ENCODE peak calls at places on chromosomes 7 and 10, in nine cellular contexts. E is cardiac fibroblast, D is PC-9, S is mammary epithelial cell, Y is BJ, B is tibial artery, G is HFF-Myc, M is transverse colon, O is neural progenitor cell. I is an unnamed sample.

GRCh38 chr10:71999360-72000072 is 35.3 kb downstream of the CHST3 start:
- DNase-seq in E (peak), D (no peak), S (no peak), Y (peak), B (peak), G (no peak), M (peak), O (peak), I (no peak)

GRCh38 chr10:9635691-9636090 is 1382.0 kb upstream of the CELF2 start:
- DNase-seq in E (peak), D (no peak), S (no peak), Y (no peak), B (no peak), G (no peak), M (no peak), O (no peak), I (no peak)

GRCh38 chr7:69710773-69711445 is 112.6 kb downstream of the AUTS2 start:
- DNase-seq in E (no peak), D (no peak), S (no peak), Y (no peak), B (no peak), G (no peak), M (no peak), O (no peak), I (no peak)

GRCh38 chr10:97434055-97434454 is 8.1 kb downstream of the PGAM1 start:
- DNase-seq in E (no peak), D (no peak), S (no peak), Y (no peak), B (no peak), G (no peak), M (no peak), O (no peak), I (no peak)

GRCh38 chr10:131947631-131948347 is 33.9 kb downstream of the BNIP3 start:
- DNase-seq in E (peak), D (peak), S (peak), Y (no peak), B (no peak), G (peak), M (no peak), O (no peak), I (peak)

GRCh38 chr7:79063019-79063698 is 390.3 kb downstream of the MAGI2 start:
- DNase-seq in E (peak), D (no peak), S (no peak), Y (no peak), B (no peak), G (no peak), M (no peak), O (no peak), I (no peak)

GRCh38 chr7:139767561-139767982 is 10.2 kb downstream of the HIPK2 start:
- DNase-seq in E (peak), D (no peak), S (no peak), Y (no peak), B (no peak), G (no peak), M (no peak), O (no peak), I (no peak)

GRCh38 chr10:58513189-58514101 is 773 bp downstream of the BICC1 start:
- DNase-seq in E (peak), D (no peak), S (peak), Y (peak), B (peak), G (peak), M (peak), O (peak), I (no peak)

GRCh38 chr7:123125231-123125630 is 74.5 kb downstream of the SLC13A1 start:
- DNase-seq in E (no peak), D (no peak), S (no peak), Y (no peak), B (no peak), G (no peak), M (no peak), O (no peak), I (no peak)

GRCh38 chr10:72416661-72417060 is 61.9 kb upstream of the DNAJB12 start:
- DNase-seq in E (no peak), D (no peak), S (no peak), Y (no peak), B (no peak), G (no peak), M (no peak), O (no peak), I (no peak)

GRCh38 chr7:91280180-91280579 is 15.9 kb downstream of the FZD1 start:
- DNase-seq in E (no peak), D (no peak), S (no peak), Y (no peak), B (no peak), G (no peak), M (no peak), O (peak), I (no peak)

GRCh38 chr7:155731375-155731774 is 80.9 kb downstream of the SHH start:
- DNase-seq in E (peak), D (peak), S (peak), Y (no peak), B (no peak), G (no peak), M (no peak), O (no peak), I (no peak)

GRCh38 chr10:43409385-43410109 is 561 bp upstream of the HNRNPF start:
- DNase-seq in E (peak), D (peak), S (no peak), Y (no peak), B (peak), G (no peak), M (peak), O (no peak), I (no peak)

GRCh38 chr7:25754333-25754732 is 397.7 kb upstream of the NFE2L3 start:
- DNase-seq in E (no peak), D (no peak), S (no peak), Y (no peak), B (peak), G (no peak), M (peak), O (no peak), I (no peak)

GRCh38 chr10:51129946-51130554 is 55.8 kb downstream of the PRKG1 start:
- DNase-seq in E (no peak), D (no peak), S (no peak), Y (no peak), B (no peak), G (no peak), M (no peak), O (no peak), I (no peak)

GRCh38 chr10:15433850-15434537 is 62.9 kb upstream of the FAM171A1 start:
- DNase-seq in E (peak), D (no peak), S (peak), Y (no peak), B (no peak), G (peak), M (no peak), O (peak), I (no peak)

GRCh38 chr7:14835399-14835798 is 67.2 kb downstream of the DGKB start:
- DNase-seq in E (no peak), D (no peak), S (no peak), Y (no peak), B (no peak), G (no peak), M (no peak), O (no peak), I (no peak)

GRCh38 chr10:88971668-88972067 is 18.9 kb upstream of the FAS start:
- DNase-seq in E (no peak), D (no peak), S (no peak), Y (no peak), B (peak), G (no peak), M (no peak), O (no peak), I (no peak)

GRCh38 chr10:69731184-69731583 is 70.5 kb upstream of the COL13A1 start:
- DNase-seq in E (peak), D (no peak), S (no peak), Y (no peak), B (peak), G (no peak), M (no peak), O (no peak), I (no peak)

GRCh38 chr10:21130683-21131442 is 233.8 kb upstream of the NEBL start:
- DNase-seq in E (no peak), D (no peak), S (no peak), Y (no peak), B (no peak), G (no peak), M (no peak), O (no peak), I (no peak)

GRCh38 chr10:96130326-96130758 is 245 bp downstream of the ZNF518A start:
- DNase-seq in E (no peak), D (peak), S (no peak), Y (peak), B (peak), G (no peak), M (peak), O (peak), I (peak)

GRCh38 chr10:90832111-90832510 is 25.7 kb downstream of the HTR7 start:
- DNase-seq in E (no peak), D (no peak), S (no peak), Y (no peak), B (no peak), G (no peak), M (no peak), O (no peak), I (no peak)

GRCh38 chr10:24981161-24981710 is 28.8 kb upstream of the PRTFDC1 start:
- DNase-seq in E (no peak), D (no peak), S (no peak), Y (no peak), B (no peak), G (no peak), M (no peak), O (no peak), I (no peak)

GRCh38 chr10:58590152-58590551 is 77.5 kb downstream of the BICC1 start:
- DNase-seq in E (peak), D (no peak), S (peak), Y (peak), B (no peak), G (peak), M (no peak), O (no peak), I (peak)

GRCh38 chr10:71409516-71410104 is 12.9 kb downstream of the CDH23 start:
- DNase-seq in E (no peak), D (no peak), S (no peak), Y (no peak), B (no peak), G (no peak), M (no peak), O (no peak), I (no peak)

GRCh38 chr10:30459283-30459682 is 25.3 kb downstream of the MAP3K8 start:
- DNase-seq in E (no peak), D (no peak), S (no peak), Y (no peak), B (peak), G (no peak), M (peak), O (no peak), I (no peak)

GRCh38 chr10:87656431-87657072 is 3.1 kb upstream of the PAPSS2 start:
- DNase-seq in E (peak), D (no peak), S (no peak), Y (no peak), B (no peak), G (no peak), M (no peak), O (peak), I (no peak)

GRCh38 chr7:95875519-95875918 is 103.2 kb downstream of the DYNC1I1 start:
- DNase-seq in E (no peak), D (no peak), S (no peak), Y (no peak), B (no peak), G (no peak), M (no peak), O (no peak), I (no peak)

GRCh38 chr7:81845628-81846259 is 75.9 kb upstream of the HGF start:
- DNase-seq in E (peak), D (no peak), S (no peak), Y (no peak), B (no peak), G (no peak), M (no peak), O (no peak), I (no peak)

GRCh38 chr7:150439926-150440325 is 10.5 kb upstream of the GIMAP8 start:
- DNase-seq in E (peak), D (no peak), S (no peak), Y (no peak), B (no peak), G (no peak), M (no peak), O (no peak), I (no peak)

GRCh38 chr7:153061913-153062528 is 302.5 kb downstream of the ACTR3B start:
- DNase-seq in E (no peak), D (peak), S (no peak), Y (no peak), B (no peak), G (no peak), M (no peak), O (peak), I (no peak)

GRCh38 chr10:3107426-3107961 is 40.1 kb downstream of the PFKP start:
- DNase-seq in E (peak), D (peak), S (peak), Y (no peak), B (peak), G (no peak), M (peak), O (no peak), I (no peak)

GRCh38 chr7:94763268-94763667 is 107.3 kb upstream of the SGCE start:
- DNase-seq in E (peak), D (no peak), S (no peak), Y (no peak), B (no peak), G (peak), M (no peak), O (no peak), I (no peak)

GRCh38 chr10:5283305-5284158 is 81.2 kb upstream of the UCN3 start:
- DNase-seq in E (peak), D (peak), S (peak), Y (no peak), B (peak), G (no peak), M (peak), O (peak), I (no peak)

GRCh38 chr10:24468281-24468751 is 255.4 kb downstream of the ARHGAP21 start:
- DNase-seq in E (no peak), D (no peak), S (peak), Y (no peak), B (no peak), G (no peak), M (no peak), O (no peak), I (no peak)

GRCh38 chr7:37923996-37924395 is 3.6 kb downstream of the EPDR1 start:
- DNase-seq in E (no peak), D (no peak), S (no peak), Y (no peak), B (no peak), G (no peak), M (no peak), O (no peak), I (no peak)

DNA sequence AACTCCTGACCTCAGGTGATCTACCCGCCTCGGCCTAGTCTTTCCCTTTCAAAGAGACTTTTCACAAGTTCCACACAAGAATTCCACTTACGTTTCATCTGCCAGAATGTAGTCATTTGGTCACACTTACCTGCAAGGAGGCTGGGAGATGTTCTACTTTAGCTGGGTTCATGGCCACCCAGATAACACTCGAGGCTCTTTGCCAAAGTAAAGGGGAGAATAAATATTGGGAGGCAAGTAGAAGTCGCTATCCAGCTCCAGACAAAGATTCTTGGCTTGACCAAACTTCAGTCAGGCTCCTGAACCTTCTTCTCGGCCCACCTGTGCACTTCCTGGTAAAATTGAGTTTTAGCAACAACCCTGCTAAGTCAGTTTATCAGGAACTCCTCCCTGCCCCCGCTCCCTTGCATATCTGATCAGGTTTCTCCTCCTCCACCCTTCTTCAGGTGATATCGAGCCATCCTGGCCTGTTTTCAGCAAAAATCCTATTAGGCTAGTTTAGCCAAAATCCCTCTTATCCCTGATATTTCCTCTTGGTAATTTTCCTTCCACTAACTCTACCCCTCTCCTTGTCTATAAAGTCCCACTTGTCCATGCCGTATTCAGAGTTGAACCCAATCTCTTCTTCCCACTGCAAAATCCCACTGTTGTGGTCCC is 25.1 kb upstream of the SAMD8 start:
- DNase-seq in E (no peak), D (no peak), S (no peak), Y (no peak), B (no peak), G (no peak), M (no peak), O (no peak), I (no peak)
- TF ChIP-seq CTCF in E (no peak), D (no peak), S (no peak), Y (no peak), B (no peak), G (no peak), M (no peak), O (no peak), I (no peak)

DNA sequence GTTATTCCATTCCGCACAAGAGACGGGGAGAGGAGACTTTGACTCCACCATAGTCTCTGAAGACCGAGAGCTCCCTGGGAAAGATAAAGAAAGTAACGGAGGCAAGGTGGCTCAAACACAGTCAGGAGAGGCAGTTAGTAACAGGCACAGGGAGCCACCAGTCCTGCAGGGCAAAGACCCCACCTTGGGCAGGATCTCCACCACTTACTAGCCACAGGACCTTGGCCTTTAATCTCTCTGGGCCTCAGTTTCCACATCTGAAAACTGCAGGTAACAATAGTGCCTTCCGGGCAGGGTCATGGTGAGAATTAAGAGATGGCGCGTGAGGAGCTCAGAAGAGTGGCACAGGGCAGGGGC is 100.3 kb downstream of the TNS3 start:
- DNase-seq in E (no peak), D (no peak), S (no peak), Y (no peak), B (no peak), G (no peak), M (no peak), O (no peak), I (no peak)
- H3K4me3 ChIP-seq in E (no peak), D (peak), S (no peak), Y (no peak), B (no peak), G (peak), M (no peak), O (no peak), I (no peak)

DNA sequence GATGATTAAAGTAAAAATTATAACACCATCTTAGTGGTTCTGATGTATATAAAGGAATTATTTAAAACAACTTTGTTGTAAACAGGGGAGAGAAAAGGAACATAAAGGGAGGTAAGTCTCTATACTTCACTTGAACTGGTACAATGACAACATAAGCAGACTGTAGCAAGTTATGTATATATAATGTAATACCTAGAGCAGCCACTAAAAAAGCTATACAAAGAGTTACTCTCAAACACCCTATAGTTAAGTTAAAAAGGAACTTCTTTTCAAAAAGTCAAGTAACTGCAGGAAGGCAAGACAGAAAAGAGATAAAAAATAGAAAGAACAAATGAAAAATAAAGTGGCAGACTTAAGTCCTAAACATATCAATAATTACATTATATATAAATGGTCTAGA is 82.3 kb downstream of the ZNF503 start:
- DNase-seq in E (no peak), D (no peak), S (no peak), Y (no peak), B (no peak), G (no peak), M (no peak), O (no peak), I (no peak)
- TF ChIP-seq CTCF in E (no peak), D (no peak), S (no peak), Y (no peak), B (no peak), G (no peak), M (no peak), O (no peak), I (no peak)

DNA sequence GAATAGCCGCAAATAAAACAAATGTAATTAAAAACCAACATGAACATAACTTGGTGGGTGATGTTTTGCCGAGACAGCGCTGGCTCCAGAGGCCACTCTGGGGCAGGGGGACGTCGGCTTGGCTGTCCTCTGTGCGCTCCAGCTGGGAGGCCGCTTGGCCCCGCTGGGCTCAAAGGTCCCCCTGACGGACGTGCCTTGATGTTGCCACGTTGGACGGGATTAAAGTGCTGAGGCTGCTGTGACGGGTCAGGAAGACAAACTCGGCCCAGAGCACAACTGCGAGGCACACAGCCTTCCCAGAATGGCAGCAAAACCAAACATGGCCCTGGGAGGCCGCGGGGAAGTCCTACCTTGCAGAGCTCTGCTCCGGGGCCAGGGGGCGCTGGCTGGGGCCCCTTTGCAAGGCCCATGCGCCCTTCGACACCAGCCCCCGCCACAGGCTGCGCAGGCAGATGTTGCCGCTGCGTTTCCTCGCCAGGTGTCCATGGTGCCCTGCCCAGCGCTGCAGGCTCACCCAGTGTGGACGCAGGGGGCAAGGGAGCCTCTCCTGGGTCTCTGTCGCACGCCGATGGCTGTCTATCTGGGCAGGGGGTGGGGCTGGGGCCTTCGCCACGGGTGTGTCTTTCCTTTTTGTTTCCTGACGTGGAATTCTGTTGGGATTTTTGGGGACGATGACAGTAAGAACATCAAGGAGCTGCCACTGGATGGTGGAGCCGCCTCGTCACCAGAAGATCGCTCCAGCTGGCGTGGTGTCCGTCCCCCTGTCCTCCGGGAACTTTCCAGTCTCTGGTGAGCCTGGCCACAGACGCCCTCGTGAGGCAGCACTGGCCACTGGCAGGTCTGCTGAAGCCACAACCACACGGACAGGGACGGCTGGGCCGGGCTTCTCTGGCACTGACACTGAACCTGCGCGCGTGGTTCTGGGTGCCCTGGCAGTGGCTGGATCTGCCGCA is 99.6 kb upstream of the DIP2C start:
- DNase-seq in E (peak), D (peak), S (peak), Y (no peak), B (peak), G (no peak), M (peak), O (peak), I (no peak)
- H3K4me3 ChIP-seq in E (peak), D (no peak), S (no peak), Y (peak), B (peak), G (peak), M (peak), O (peak), I (peak)

I was measured in AG04449.